ENCODE peak calls at places on chromosome 12, in seven cellular contexts. One of them, this sample, is unnamed.

GRCh38 chr12:118655588-118655987 is 279.2 kb downstream of the SUDS3 start:
- DNase-seq in activated T-cell treated with anti-CD3 and anti-CD28 coated beads, Interleukin-2, amount 50 U/mL, for 72 hours: no peak
- DNase-seq in HTR-8/SVneo: no peak
- DNase-seq in DMS153: no peak
- DNase-seq in T1000: no peak
- DNase-seq in stimulated activated naive CD8-positive, alpha-beta T cell treated with anti-CD3 and anti-CD28 coated beads, Interleukin-15, Interleukin-2, amounts not matched to agents 100 U/mL and 50 U/mL, for 24 hours: no peak
- DNase-seq in hepatic stellate cell: no peak
- DNase-seq in this sample: no peak

GRCh38 chr12:119195256-119195655 is 16.5 kb downstream of the HSPB8 start:
- DNase-seq in stimulated activated naive CD8-positive, alpha-beta T cell treated with anti-CD3 and anti-CD28 coated beads, Interleukin-15, Interleukin-2, amounts not matched to agents 100 U/mL and 50 U/mL, for 24 hours: no peak
- DNase-seq in HTR-8/SVneo: no peak
- DNase-seq in T1000: no peak
- DNase-seq in activated T-cell treated with anti-CD3 and anti-CD28 coated beads, Interleukin-2, amount 50 U/mL, for 72 hours: no peak
- DNase-seq in hepatic stellate cell: no peak
- DNase-seq in DMS153: no peak
- DNase-seq in this sample: no peak

GRCh38 chr12:90970911-90971310 is 15.9 kb upstream of the CCER1 start:
- DNase-seq in T1000: no peak
- DNase-seq in HTR-8/SVneo: no peak
- DNase-seq in DMS153: no peak
- DNase-seq in activated T-cell treated with anti-CD3 and anti-CD28 coated beads, Interleukin-2, amount 50 U/mL, for 72 hours: no peak
- DNase-seq in hepatic stellate cell: no peak
- DNase-seq in stimulated activated naive CD8-positive, alpha-beta T cell treated with anti-CD3 and anti-CD28 coated beads, Interleukin-15, Interleukin-2, amounts not matched to agents 100 U/mL and 50 U/mL, for 24 hours: no peak
- DNase-seq in this sample: no peak

GRCh38 chr12:8781326-8781725 is 41.1 kb upstream of the A2ML1 start:
- DNase-seq in HTR-8/SVneo: no peak
- DNase-seq in hepatic stellate cell: no peak
- DNase-seq in stimulated activated naive CD8-positive, alpha-beta T cell treated with anti-CD3 and anti-CD28 coated beads, Interleukin-15, Interleukin-2, amounts not matched to agents 100 U/mL and 50 U/mL, for 24 hours: no peak
- DNase-seq in activated T-cell treated with anti-CD3 and anti-CD28 coated beads, Interleukin-2, amount 50 U/mL, for 72 hours: no peak
- DNase-seq in T1000: no peak
- DNase-seq in DMS153: no peak
- DNase-seq in this sample: no peak

GRCh38 chr12:34396861-34397590 is 374.7 kb downstream of the ALG10 start:
- DNase-seq in T1000: no peak
- DNase-seq in DMS153: no peak
- DNase-seq in activated T-cell treated with anti-CD3 and anti-CD28 coated beads, Interleukin-2, amount 50 U/mL, for 72 hours: no peak
- DNase-seq in stimulated activated naive CD8-positive, alpha-beta T cell treated with anti-CD3 and anti-CD28 coated beads, Interleukin-15, Interleukin-2, amounts not matched to agents 100 U/mL and 50 U/mL, for 24 hours: peak; percentile 0
- DNase-seq in hepatic stellate cell: no peak
- DNase-seq in HTR-8/SVneo: no peak
- DNase-seq in this sample: peak; percentile 2

GRCh38 chr12:124240493-124240892 is 54.4 kb upstream of the RFLNA start:
- DNase-seq in stimulated activated naive CD8-positive, alpha-beta T cell treated with anti-CD3 and anti-CD28 coated beads, Interleukin-15, Interleukin-2, amounts not matched to agents 100 U/mL and 50 U/mL, for 24 hours: no peak
- DNase-seq in DMS153: no peak
- DNase-seq in activated T-cell treated with anti-CD3 and anti-CD28 coated beads, Interleukin-2, amount 50 U/mL, for 72 hours: no peak
- DNase-seq in T1000: no peak
- DNase-seq in hepatic stellate cell: peak; percentile 30
- DNase-seq in HTR-8/SVneo: peak; percentile 24
- DNase-seq in this sample: no peak

GRCh38 chr12:107778383-107779015 is 4.0 kb downstream of the ASCL4 start:
- DNase-seq in HTR-8/SVneo: no peak
- DNase-seq in activated T-cell treated with anti-CD3 and anti-CD28 coated beads, Interleukin-2, amount 50 U/mL, for 72 hours: no peak
- DNase-seq in T1000: no peak
- DNase-seq in stimulated activated naive CD8-positive, alpha-beta T cell treated with anti-CD3 and anti-CD28 coated beads, Interleukin-15, Interleukin-2, amounts not matched to agents 100 U/mL and 50 U/mL, for 24 hours: no peak
- DNase-seq in hepatic stellate cell: no peak
- DNase-seq in DMS153: no peak
- DNase-seq in this sample: no peak

GRCh38 chr12:65608319-65608916 is 215.9 kb upstream of the HMGA2 start:
- DNase-seq in hepatic stellate cell: no peak
- DNase-seq in T1000: no peak
- DNase-seq in HTR-8/SVneo: no peak
- DNase-seq in activated T-cell treated with anti-CD3 and anti-CD28 coated beads, Interleukin-2, amount 50 U/mL, for 72 hours: no peak
- DNase-seq in stimulated activated naive CD8-positive, alpha-beta T cell treated with anti-CD3 and anti-CD28 coated beads, Interleukin-15, Interleukin-2, amounts not matched to agents 100 U/mL and 50 U/mL, for 24 hours: no peak
- DNase-seq in DMS153: no peak
- DNase-seq in this sample: no peak

GRCh38 chr12:109518820-109519665 is 41.6 kb downstream of the UBE3B start:
- DNase-seq in HTR-8/SVneo: peak; percentile 72
- DNase-seq in T1000: peak; percentile 44
- DNase-seq in activated T-cell treated with anti-CD3 and anti-CD28 coated beads, Interleukin-2, amount 50 U/mL, for 72 hours: peak; percentile 48
- DNase-seq in stimulated activated naive CD8-positive, alpha-beta T cell treated with anti-CD3 and anti-CD28 coated beads, Interleukin-15, Interleukin-2, amounts not matched to agents 100 U/mL and 50 U/mL, for 24 hours: peak; percentile 57
- DNase-seq in DMS153: peak; percentile 16
- DNase-seq in hepatic stellate cell: peak; percentile 75
- DNase-seq in this sample: peak; percentile 47

GRCh38 chr12:121467638-121468403 is 67.9 kb downstream of the RNF34 start:
- DNase-seq in hepatic stellate cell: peak; percentile 48
- DNase-seq in T1000: no peak
- DNase-seq in activated T-cell treated with anti-CD3 and anti-CD28 coated beads, Interleukin-2, amount 50 U/mL, for 72 hours: no peak
- DNase-seq in HTR-8/SVneo: no peak
- DNase-seq in stimulated activated naive CD8-positive, alpha-beta T cell treated with anti-CD3 and anti-CD28 coated beads, Interleukin-15, Interleukin-2, amounts not matched to agents 100 U/mL and 50 U/mL, for 24 hours: no peak
- DNase-seq in DMS153: no peak
- DNase-seq in this sample: peak; percentile 50

GRCh38 chr12:102298022-102298421 is 100.4 kb upstream of the PMCH start:
- DNase-seq in activated T-cell treated with anti-CD3 and anti-CD28 coated beads, Interleukin-2, amount 50 U/mL, for 72 hours: no peak
- DNase-seq in T1000: no peak
- DNase-seq in HTR-8/SVneo: no peak
- DNase-seq in stimulated activated naive CD8-positive, alpha-beta T cell treated with anti-CD3 and anti-CD28 coated beads, Interleukin-15, Interleukin-2, amounts not matched to agents 100 U/mL and 50 U/mL, for 24 hours: no peak
- DNase-seq in hepatic stellate cell: no peak
- DNase-seq in DMS153: no peak
- DNase-seq in this sample: no peak

GRCh38 chr12:23950775-23951391 is 1.4 kb upstream of the SOX5 start:
- DNase-seq in HTR-8/SVneo: no peak
- DNase-seq in T1000: no peak
- DNase-seq in activated T-cell treated with anti-CD3 and anti-CD28 coated beads, Interleukin-2, amount 50 U/mL, for 72 hours: no peak
- DNase-seq in DMS153: peak; percentile 33
- DNase-seq in hepatic stellate cell: no peak
- DNase-seq in stimulated activated naive CD8-positive, alpha-beta T cell treated with anti-CD3 and anti-CD28 coated beads, Interleukin-15, Interleukin-2, amounts not matched to agents 100 U/mL and 50 U/mL, for 24 hours: no peak
- DNase-seq in this sample: no peak

GRCh38 chr12:131103614-131104463 is 150.1 kb downstream of the ADGRD1 start:
- DNase-seq in stimulated activated naive CD8-positive, alpha-beta T cell treated with anti-CD3 and anti-CD28 coated beads, Interleukin-15, Interleukin-2, amounts not matched to agents 100 U/mL and 50 U/mL, for 24 hours: no peak
- DNase-seq in DMS153: no peak
- DNase-seq in T1000: no peak
- DNase-seq in hepatic stellate cell: no peak
- DNase-seq in HTR-8/SVneo: no peak
- DNase-seq in activated T-cell treated with anti-CD3 and anti-CD28 coated beads, Interleukin-2, amount 50 U/mL, for 72 hours: no peak
- DNase-seq in this sample: no peak

GRCh38 chr12:105975351-105975750 is 163.4 kb downstream of the NUAK1 start:
- DNase-seq in DMS153: no peak
- DNase-seq in hepatic stellate cell: no peak
- DNase-seq in activated T-cell treated with anti-CD3 and anti-CD28 coated beads, Interleukin-2, amount 50 U/mL, for 72 hours: no peak
- DNase-seq in stimulated activated naive CD8-positive, alpha-beta T cell treated with anti-CD3 and anti-CD28 coated beads, Interleukin-15, Interleukin-2, amounts not matched to agents 100 U/mL and 50 U/mL, for 24 hours: no peak
- DNase-seq in HTR-8/SVneo: no peak
- DNase-seq in T1000: no peak
- DNase-seq in this sample: no peak

GRCh38 chr12:89059061-89059460 is 293.2 kb downstream of the DUSP6 start:
- DNase-seq in HTR-8/SVneo: no peak
- DNase-seq in hepatic stellate cell: no peak
- DNase-seq in stimulated activated naive CD8-positive, alpha-beta T cell treated with anti-CD3 and anti-CD28 coated beads, Interleukin-15, Interleukin-2, amounts not matched to agents 100 U/mL and 50 U/mL, for 24 hours: no peak
- DNase-seq in T1000: no peak
- DNase-seq in DMS153: no peak
- DNase-seq in activated T-cell treated with anti-CD3 and anti-CD28 coated beads, Interleukin-2, amount 50 U/mL, for 72 hours: no peak
- DNase-seq in this sample: no peak

GRCh38 chr12:26274441-26275312 is 79.3 kb downstream of the SSPN start:
- DNase-seq in activated T-cell treated with anti-CD3 and anti-CD28 coated beads, Interleukin-2, amount 50 U/mL, for 72 hours: peak; percentile 80
- DNase-seq in stimulated activated naive CD8-positive, alpha-beta T cell treated with anti-CD3 and anti-CD28 coated beads, Interleukin-15, Interleukin-2, amounts not matched to agents 100 U/mL and 50 U/mL, for 24 hours: peak; percentile 62
- DNase-seq in DMS153: peak; percentile 62
- DNase-seq in hepatic stellate cell: peak; percentile 82
- DNase-seq in T1000: peak; percentile 96
- DNase-seq in HTR-8/SVneo: peak; percentile 94
- DNase-seq in this sample: peak; percentile 79

GRCh38 chr12:27277846-27278260 is 33.8 kb downstream of the STK38L start:
- DNase-seq in activated T-cell treated with anti-CD3 and anti-CD28 coated beads, Interleukin-2, amount 50 U/mL, for 72 hours: peak; percentile 24
- DNase-seq in HTR-8/SVneo: peak; percentile 18
- DNase-seq in hepatic stellate cell: peak; percentile 34
- DNase-seq in T1000: no peak
- DNase-seq in stimulated activated naive CD8-positive, alpha-beta T cell treated with anti-CD3 and anti-CD28 coated beads, Interleukin-15, Interleukin-2, amounts not matched to agents 100 U/mL and 50 U/mL, for 24 hours: peak; percentile 22
- DNase-seq in DMS153: peak; percentile 66
- DNase-seq in this sample: no peak

GRCh38 chr12:10027311-10028099 is 3.0 kb upstream of the CLEC9A start:
- DNase-seq in activated T-cell treated with anti-CD3 and anti-CD28 coated beads, Interleukin-2, amount 50 U/mL, for 72 hours: no peak
- DNase-seq in DMS153: no peak
- DNase-seq in HTR-8/SVneo: peak; percentile 11
- DNase-seq in hepatic stellate cell: no peak
- DNase-seq in stimulated activated naive CD8-positive, alpha-beta T cell treated with anti-CD3 and anti-CD28 coated beads, Interleukin-15, Interleukin-2, amounts not matched to agents 100 U/mL and 50 U/mL, for 24 hours: no peak
- DNase-seq in T1000: no peak
- DNase-seq in this sample: no peak

GRCh38 chr12:106195638-106196037 is 52.2 kb downstream of the CKAP4 start:
- DNase-seq in hepatic stellate cell: peak; percentile 41
- DNase-seq in activated T-cell treated with anti-CD3 and anti-CD28 coated beads, Interleukin-2, amount 50 U/mL, for 72 hours: no peak
- DNase-seq in T1000: no peak
- DNase-seq in DMS153: no peak
- DNase-seq in HTR-8/SVneo: no peak
- DNase-seq in stimulated activated naive CD8-positive, alpha-beta T cell treated with anti-CD3 and anti-CD28 coated beads, Interleukin-15, Interleukin-2, amounts not matched to agents 100 U/mL and 50 U/mL, for 24 hours: no peak
- DNase-seq in this sample: peak; percentile 78

GRCh38 chr12:105262461-105263184 is 26.6 kb upstream of the APPL2 start:
- DNase-seq in DMS153: no peak
- DNase-seq in T1000: no peak
- DNase-seq in hepatic stellate cell: no peak
- DNase-seq in HTR-8/SVneo: no peak
- DNase-seq in stimulated activated naive CD8-positive, alpha-beta T cell treated with anti-CD3 and anti-CD28 coated beads, Interleukin-15, Interleukin-2, amounts not matched to agents 100 U/mL and 50 U/mL, for 24 hours: no peak
- DNase-seq in activated T-cell treated with anti-CD3 and anti-CD28 coated beads, Interleukin-2, amount 50 U/mL, for 72 hours: no peak
- DNase-seq in this sample: no peak

GRCh38 chr12:47816646-47817271 is 2.9 kb downstream of the HDAC7 start:
- DNase-seq in DMS153: no peak
- DNase-seq in stimulated activated naive CD8-positive, alpha-beta T cell treated with anti-CD3 and anti-CD28 coated beads, Interleukin-15, Interleukin-2, amounts not matched to agents 100 U/mL and 50 U/mL, for 24 hours: peak; percentile 48
- DNase-seq in HTR-8/SVneo: no peak
- DNase-seq in activated T-cell treated with anti-CD3 and anti-CD28 coated beads, Interleukin-2, amount 50 U/mL, for 72 hours: no peak
- DNase-seq in T1000: no peak
- DNase-seq in hepatic stellate cell: no peak
- DNase-seq in this sample: no peak

GRCh38 chr12:6915023-6915788 is 826 bp downstream of the ENO2 start:
- DNase-seq in HTR-8/SVneo: no peak
- DNase-seq in hepatic stellate cell: no peak
- DNase-seq in T1000: no peak
- DNase-seq in activated T-cell treated with anti-CD3 and anti-CD28 coated beads, Interleukin-2, amount 50 U/mL, for 72 hours: no peak
- DNase-seq in stimulated activated naive CD8-positive, alpha-beta T cell treated with anti-CD3 and anti-CD28 coated beads, Interleukin-15, Interleukin-2, amounts not matched to agents 100 U/mL and 50 U/mL, for 24 hours: no peak
- DNase-seq in DMS153: peak; percentile 35
- DNase-seq in this sample: no peak

GRCh38 chr12:5624873-5625272 is 193.0 kb downstream of the NTF3 start:
- DNase-seq in activated T-cell treated with anti-CD3 and anti-CD28 coated beads, Interleukin-2, amount 50 U/mL, for 72 hours: no peak
- DNase-seq in stimulated activated naive CD8-positive, alpha-beta T cell treated with anti-CD3 and anti-CD28 coated beads, Interleukin-15, Interleukin-2, amounts not matched to agents 100 U/mL and 50 U/mL, for 24 hours: no peak
- DNase-seq in T1000: no peak
- DNase-seq in HTR-8/SVneo: no peak
- DNase-seq in DMS153: no peak
- DNase-seq in hepatic stellate cell: no peak
- DNase-seq in this sample: no peak